ENCODE peak calls at places on chromosomes 1 and 21, in nine cellular contexts. B, E, J, K, H, V, S, O and Y are unnamed samples.
A peak's percentile ranks its signal among the peaks of the same experiment; 100 is the strongest.

GRCh38 chr21:40049031-40049958 is 182.1 kb downstream of the PCP4 start:
- DNase-seq in B (no peak), E (no peak), J (no peak), K (no peak), H (no peak), V (no peak), S (no peak), O (no peak), Y (no peak)

GRCh38 chr1:248696261-248696660 is 6.3 kb downstream of the OR14I1 start:
- DNase-seq in B (no peak), E (no peak), J (no peak), K (no peak), H (no peak), V (no peak), S (no peak), O (no peak), Y (no peak)

GRCh38 chr21:46425566-46425965 is 33.1 kb upstream of the DIP2A start:
- DNase-seq in B (no peak), E (no peak), J (no peak), K (no peak), H (no peak), V (no peak), S (no peak), O (no peak), Y (no peak)

GRCh38 chr1:107529511-107530149 is 388.8 kb downstream of the NTNG1 start:
- DNase-seq in B (no peak), E (no peak), J (peak; percentile 71), K (peak; percentile 2), H (no peak), V (peak; percentile 29), S (no peak), O (no peak), Y (no peak)

GRCh38 chr1:240417317-240417716 is 194.6 kb downstream of the GREM2 start:
- DNase-seq in B (no peak), E (no peak), J (no peak), K (no peak), H (no peak), V (no peak), S (no peak), O (no peak), Y (no peak)

GRCh38 chr1:10213186-10213585 is 2.8 kb downstream of the KIF1B start:
- DNase-seq in B (no peak), E (no peak), J (no peak), K (no peak), H (no peak), V (no peak), S (no peak), O (no peak), Y (no peak)

GRCh38 chr1:197101920-197102319 is 34.9 kb upstream of the F13B start:
- DNase-seq in B (no peak), E (no peak), J (no peak), K (no peak), H (no peak), V (no peak), S (no peak), O (no peak), Y (no peak)

GRCh38 chr1:50333595-50333974 is 89.7 kb downstream of the DMRTA2 start:
- DNase-seq in B (peak; percentile 73), E (peak; percentile 52), J (peak; percentile 23), K (peak; percentile 59), H (peak; percentile 57), V (peak; percentile 83), S (no peak), O (peak; percentile 75), Y (peak; percentile 82)

GRCh38 chr1:26016258-26016943 is 5.2 kb upstream of the EXTL1 start:
- DNase-seq in B (no peak), E (no peak), J (no peak), K (no peak), H (no peak), V (no peak), S (no peak), O (no peak), Y (no peak)

GRCh38 chr1:154987326-154987725 is 4.2 kb downstream of the FLAD1 start:
- DNase-seq in B (peak; percentile 15), E (no peak), J (no peak), K (no peak), H (no peak), V (no peak), S (no peak), O (no peak), Y (no peak)

GRCh38 chr1:218299416-218299815 is 14.3 kb downstream of the RRP15 start:
- DNase-seq in B (no peak), E (no peak), J (peak; percentile 87), K (no peak), H (no peak), V (no peak), S (no peak), O (no peak), Y (no peak)

GRCh38 chr1:30061292-30062204 is 661.8 kb downstream of the MATN1 start:
- DNase-seq in B (no peak), E (no peak), J (no peak), K (no peak), H (no peak), V (no peak), S (no peak), O (no peak), Y (no peak)

GRCh38 chr1:117852846-117853555 is 76.4 kb downstream of the GDAP2 start:
- DNase-seq in B (no peak), E (no peak), J (no peak), K (no peak), H (no peak), V (no peak), S (no peak), O (no peak), Y (no peak)

GRCh38 chr1:116755681-116756080 is 1.5 kb downstream of the CD2 start:
- DNase-seq in B (no peak), E (no peak), J (no peak), K (no peak), H (no peak), V (no peak), S (no peak), O (no peak), Y (no peak)

GRCh38 chr21:43938751-43939442 is 73.2 kb upstream of the TRAPPC10 start:
- DNase-seq in B (no peak), E (peak; percentile 76), J (peak; percentile 81), K (peak; percentile 85), H (peak; percentile 85), V (peak; percentile 91), S (peak; percentile 94), O (peak; percentile 86), Y (peak; percentile 82)

GRCh38 chr1:174039069-174039468 is 16.9 kb upstream of the RC3H1 start:
- DNase-seq in B (no peak), E (no peak), J (peak; percentile 64), K (no peak), H (no peak), V (no peak), S (no peak), O (no peak), Y (no peak)

GRCh38 chr1:165768513-165769394 is at the start of gene TMCO1:
- DNase-seq in B (peak; percentile 95), E (peak; percentile 76), J (peak; percentile 99), K (peak; percentile 83), H (peak; percentile 93), V (peak; percentile 91), S (peak; percentile 98), O (peak; percentile 89), Y (peak; percentile 89)
- TF ChIP-seq CTCF in B (no peak), E (peak; percentile 4), J (peak; percentile 51), K (peak; percentile 34), H (no peak), V (no peak), S (no peak), O (peak; percentile 34), Y (no peak)

GRCh38 chr1:32828341-32828740 is 10.9 kb downstream of the S100PBP start:
- DNase-seq in B (no peak), E (no peak), J (peak; percentile 52), K (no peak), H (no peak), V (no peak), S (no peak), O (no peak), Y (no peak)
- TF ChIP-seq CTCF in B (no peak), E (peak; percentile 34), J (peak; percentile 40), K (peak; percentile 56), H (peak; percentile 26), V (peak; percentile 35), S (no peak), O (no peak), Y (peak; percentile 20)

DNA sequence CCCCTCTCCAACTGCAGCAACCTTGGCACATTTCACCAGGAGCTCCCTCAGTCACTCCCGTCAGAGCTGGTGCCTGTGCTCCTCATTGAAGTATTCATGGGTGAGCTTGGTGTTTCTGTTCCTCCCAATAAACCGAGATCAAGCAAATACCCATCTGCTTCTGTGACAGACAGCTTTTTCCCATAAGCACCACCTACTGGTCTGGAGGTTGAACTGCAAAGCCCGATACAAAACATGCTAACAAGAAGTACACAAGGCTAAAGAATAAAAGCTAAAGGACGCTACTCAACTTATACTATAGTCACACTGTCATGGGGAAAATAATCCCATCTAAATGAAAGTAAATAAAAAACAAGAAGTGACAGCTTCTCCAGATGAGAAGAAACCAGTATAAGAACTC is 111.9 kb upstream of the C21orf91 start:
- DNase-seq in B (no peak), E (no peak), J (peak; percentile 4), K (no peak), H (no peak), V (no peak), S (no peak), O (no peak), Y (no peak)
- TF ChIP-seq CTCF in B (no peak), E (peak; percentile 36), J (peak; percentile 41), K (peak; percentile 49), H (no peak), V (peak; percentile 60), S (no peak), O (peak; percentile 53), Y (peak; percentile 63)

GRCh38 chr21:26962516-26963305 is 4.2 kb downstream of the ADAMTS5 start:
- DNase-seq in B (no peak), E (no peak), J (no peak), K (no peak), H (no peak), V (no peak), S (no peak), O (no peak), Y (no peak)

GRCh38 chr21:26964379-26964778 is 2.5 kb downstream of the ADAMTS5 start:
- DNase-seq in B (no peak), E (no peak), J (no peak), K (no peak), H (no peak), V (no peak), S (peak; percentile 94), O (no peak), Y (no peak)

GRCh38 chr21:26965091-26965566 is 1.8 kb downstream of the ADAMTS5 start:
- DNase-seq in B (peak; percentile 82), E (no peak), J (no peak), K (no peak), H (no peak), V (no peak), S (peak; percentile 88), O (no peak), Y (no peak)

GRCh38 chr21:26958792-26959191 is 8.1 kb downstream of the ADAMTS5 start:
- DNase-seq in B (no peak), E (no peak), J (no peak), K (no peak), H (no peak), V (no peak), S (no peak), O (no peak), Y (no peak)

GRCh38 chr21:26961704-26962103 is 5.2 kb downstream of the ADAMTS5 start:
- DNase-seq in B (no peak), E (no peak), J (no peak), K (no peak), H (no peak), V (peak; percentile 12), S (no peak), O (no peak), Y (peak; percentile 52)
- TF ChIP-seq CTCF in B (no peak), E (peak; percentile 40), J (peak; percentile 43), K (peak; percentile 41), H (no peak), V (peak; percentile 33), S (no peak), O (no peak), Y (peak; percentile 55)